ENCODE peak calls at places on chromosomes 13 and 19, in seven cellular contexts. K is cardiac muscle cell; G is activated CD4-positive, alpha-beta T cell treated with anti-CD3 and anti-CD28 coated beads for 1 hour; C is activated B cell treated with CpG ODN at 0.5 μM for 24 hours; U is stimulated activated CD4-positive, alpha-beta T cell treated with anti-CD3 and anti-CD28 coated beads, Interleukin-1b, Interleukin-23, amount 100 ng/mL, for 4 hours; A is C1 segment of cervical spinal cord; W is mesenchymal stem cell. Y is an unnamed sample.

GRCh38 chr13:67075239-67075638 is 154.9 kb downstream of the PCDH9 start:
- DNase-seq in K (peak), G (no peak), C (no peak), U (no peak), A (no peak), W (no peak), Y (no peak)

GRCh38 chr19:4740092-4740491 is 16.4 kb upstream of the DPP9 start:
- DNase-seq in K (no peak), G (no peak), C (no peak), U (no peak), A (no peak), W (no peak), Y (no peak)

GRCh38 chr13:99217461-99218101 is 16.9 kb downstream of the UBAC2 start:
- DNase-seq in K (no peak), G (no peak), C (no peak), U (no peak), A (no peak), W (no peak), Y (no peak)

GRCh38 chr13:71906438-71906837 is 39.4 kb upstream of the DACH1 start:
- DNase-seq in K (no peak), G (no peak), C (no peak), U (no peak), A (no peak), W (no peak), Y (no peak)

GRCh38 chr13:105598551-105598950 is 936.9 kb downstream of the EFNB2 start:
- DNase-seq in K (peak), G (no peak), C (no peak), U (no peak), A (no peak), W (peak), Y (no peak)

GRCh38 chr19:18772620-18773587 is 18.2 kb downstream of the COMP start:
- DNase-seq in K (no peak), G (no peak), C (no peak), U (no peak), A (no peak), W (no peak), Y (no peak)

GRCh38 chr19:48806518-48806817 is 4.4 kb downstream of the BCAT2 start:
- DNase-seq in K (no peak), G (no peak), C (no peak), U (no peak), A (no peak), W (no peak), Y (peak)

GRCh38 chr13:50441141-50441540 is 402.4 kb downstream of the DLEU7 start:
- DNase-seq in K (no peak), G (no peak), C (no peak), U (no peak), A (no peak), W (no peak), Y (no peak)

GRCh38 chr13:77386880-77387606 is 60.1 kb upstream of the MYCBP2 start:
- DNase-seq in K (peak), G (no peak), C (no peak), U (no peak), A (no peak), W (peak), Y (no peak)

GRCh38 chr13:103898481-103898880 is 832.3 kb upstream of the SLC10A2 start:
- DNase-seq in K (no peak), G (no peak), C (no peak), U (no peak), A (no peak), W (no peak), Y (peak)

GRCh38 chr13:40682449-40683240 is 16.2 kb upstream of the FOXO1 start:
- DNase-seq in K (peak), G (no peak), C (no peak), U (no peak), A (no peak), W (peak), Y (peak)

GRCh38 chr19:13082192-13083007 is 20.3 kb downstream of the LYL1 start:
- DNase-seq in K (peak), G (no peak), C (no peak), U (no peak), A (no peak), W (peak), Y (peak)

GRCh38 chr19:33429891-33430673 is 56.6 kb downstream of the CEBPG start:
- DNase-seq in K (no peak), G (no peak), C (no peak), U (no peak), A (no peak), W (no peak), Y (no peak)

GRCh38 chr13:101218484-101218883 is 197.8 kb downstream of the NALCN start:
- DNase-seq in K (no peak), G (no peak), C (no peak), U (no peak), A (no peak), W (no peak), Y (no peak)

GRCh38 chr13:28181413-28181812 is 43.1 kb downstream of the PAN3 start:
- DNase-seq in K (peak), G (no peak), C (no peak), U (no peak), A (no peak), W (peak), Y (peak)

GRCh38 chr13:95660981-95661581 is 15.9 kb upstream of the DNAJC3 start:
- DNase-seq in K (peak), G (no peak), C (no peak), U (peak), A (no peak), W (peak), Y (peak)

GRCh38 chr13:33340631-33341030 is 55.1 kb upstream of the STARD13 start:
- DNase-seq in K (peak), G (no peak), C (no peak), U (no peak), A (no peak), W (peak), Y (no peak)

GRCh38 chr13:60332682-60333081 is 64.3 kb upstream of the TDRD3 start:
- DNase-seq in K (no peak), G (no peak), C (no peak), U (no peak), A (no peak), W (no peak), Y (no peak)

GRCh38 chr13:103568314-103568713 is 502.1 kb upstream of the SLC10A2 start:
- DNase-seq in K (no peak), G (no peak), C (no peak), U (no peak), A (no peak), W (no peak), Y (no peak)

GRCh38 chr19:16197188-16197621 is 506 bp upstream of the AP1M1 start:
- DNase-seq in K (peak), G (no peak), C (no peak), U (no peak), A (no peak), W (peak), Y (peak)

GRCh38 chr19:50003254-50003788 is 21.9 kb downstream of the VRK3 start:
- DNase-seq in K (no peak), G (no peak), C (no peak), U (no peak), A (no peak), W (no peak), Y (no peak)

GRCh38 chr19:45283443-45284033 is 32.5 kb downstream of the MARK4 start:
- DNase-seq in K (no peak), G (no peak), C (no peak), U (no peak), A (no peak), W (no peak), Y (no peak)

GRCh38 chr13:109785892-109786450 is 412 bp downstream of the IRS2 start:
- DNase-seq in K (peak), G (no peak), C (peak), U (no peak), A (no peak), W (no peak), Y (peak)

GRCh38 chr13:39531646-39532045 is 71.3 kb downstream of the LHFPL6 start:
- DNase-seq in K (peak), G (no peak), C (no peak), U (no peak), A (no peak), W (peak), Y (no peak)

GRCh38 chr13:85332595-85332994 is 466.6 kb downstream of the SLITRK6 start:
- DNase-seq in K (no peak), G (no peak), C (no peak), U (no peak), A (no peak), W (no peak), Y (no peak)

GRCh38 chr19:13298565-13299481 is 148.6 kb downstream of the IER2 start:
- DNase-seq in K (peak), G (no peak), C (no peak), U (no peak), A (no peak), W (no peak), Y (no peak)